ENCODE peak calls at places on chromosomes 5 and 9, in seven cellular contexts. X is activated naive CD4-positive, alpha-beta T cell; T is tibial artery; D is stimulated activated CD4-positive, alpha-beta T cell treated with anti-CD3 and anti-CD28 coated beads, Interleukin-1b, Interleukin-23, amount 100 ng/mL, for 1 hour; W is right cardiac atrium; E is tibial nerve; L is NK-92 treated with Interleukin-12 subunit alpha and Interleukin-12 subunit beta, amount 100 ng/mL, for 24 hours. J is an unnamed sample.

GRCh38 chr5:170885779-170886178 is 24.0 kb downstream of the RANBP17 start:
- DNase-seq in E (no peak), D (no peak), T (no peak), W (no peak), L (no peak), X (no peak), J (no peak)

GRCh38 chr9:14089051-14089798 is 224.7 kb downstream of the NFIB start:
- DNase-seq in L (no peak), W (no peak), D (no peak), X (no peak), T (no peak), E (no peak), J (no peak)

GRCh38 chr9:115035872-115036612 is 81.9 kb downstream of the TNC start:
- DNase-seq in L (no peak), X (no peak), D (no peak), T (no peak), E (no peak), W (no peak), J (no peak)

GRCh38 chr5:171908638-171909037 is 97.8 kb downstream of the FBXW11 start:
- DNase-seq in T (no peak), X (no peak), D (no peak), L (no peak), W (no peak), E (no peak), J (no peak)

GRCh38 chr5:37492778-37493555 is 113.8 kb downstream of the WDR70 start:
- DNase-seq in L (no peak), X (no peak), T (no peak), E (no peak), D (no peak), W (no peak), J (no peak)

GRCh38 chr5:23614422-23614821 is 107.0 kb downstream of the PRDM9 start:
- DNase-seq in W (no peak), T (no peak), D (no peak), L (no peak), X (no peak), E (no peak), J (no peak)

GRCh38 chr9:11417782-11418181 is 805.0 kb upstream of the PTPRD start:
- DNase-seq in X (no peak), W (no peak), L (no peak), D (no peak), E (no peak), T (no peak), J (no peak)

GRCh38 chr5:132655821-132656773 is 1.9 kb upstream of the IL13 start:
- DNase-seq in W (peak; percentile 54), D (no peak), L (no peak), T (no peak), E (no peak), X (no peak), J (peak; percentile 72)

GRCh38 chr9:131418143-131419028 is 24.5 kb downstream of the PRRC2B start:
- DNase-seq in T (no peak), L (no peak), D (no peak), X (no peak), W (no peak), E (no peak), J (no peak)

GRCh38 chr5:107294151-107294550 is 376.6 kb downstream of the EFNA5 start:
- DNase-seq in W (no peak), D (no peak), L (no peak), X (no peak), T (no peak), E (no peak), J (no peak)

GRCh38 chr5:101136454-101136853 is 233.4 kb upstream of the ST8SIA4 start:
- DNase-seq in D (no peak), W (no peak), X (no peak), E (no peak), T (no peak), L (no peak), J (no peak)

GRCh38 chr9:113475031-113475430 is 11.5 kb downstream of the RGS3 start:
- DNase-seq in D (no peak), E (no peak), T (no peak), L (no peak), W (no peak), X (no peak), J (peak; percentile 41)

GRCh38 chr5:95107138-95107537 is 177.8 kb downstream of the MCTP1 start:
- DNase-seq in L (no peak), E (no peak), X (no peak), D (no peak), T (no peak), W (no peak), J (no peak)

GRCh38 chr5:127650022-127650421 is 1.1 kb downstream of the CTXN3 start:
- DNase-seq in D (no peak), L (no peak), W (peak; percentile 60), T (no peak), E (no peak), X (no peak), J (no peak)

GRCh38 chr5:75524071-75524470 is 12.4 kb downstream of the POLK start:
- DNase-seq in E (no peak), X (no peak), W (no peak), T (no peak), D (no peak), L (no peak), J (no peak)

GRCh38 chr5:64827703-64828102 is 59.0 kb downstream of the CWC27 start:
- DNase-seq in L (no peak), T (no peak), X (no peak), E (no peak), W (no peak), D (no peak), J (no peak)

GRCh38 chr9:71986860-71987259 is 73.6 kb downstream of the C9orf57 start:
- DNase-seq in T (no peak), W (no peak), D (no peak), L (no peak), X (no peak), E (no peak), J (no peak)

GRCh38 chr9:68653141-68653595 is 51.9 kb upstream of the PIP5K1B start:
- DNase-seq in X (no peak), D (no peak), L (no peak), E (no peak), W (no peak), T (no peak), J (no peak)

GRCh38 chr5:176814836-176815438 is 4.6 kb downstream of the UNC5A start:
- DNase-seq in D (no peak), E (no peak), T (no peak), X (no peak), W (no peak), L (no peak), J (no peak)

GRCh38 chr5:68683632-68684035 is 410.2 kb upstream of the SLC30A5 start:
- DNase-seq in L (no peak), D (no peak), T (no peak), E (no peak), W (no peak), X (no peak), J (no peak)

GRCh38 chr5:62341783-62342475 is 35.9 kb downstream of the KIF2A start:
- DNase-seq in L (no peak), D (no peak), W (no peak), X (no peak), T (no peak), E (no peak), J (no peak)

GRCh38 chr9:21465859-21466518 is 16.1 kb downstream of the IFNE start:
- DNase-seq in W (no peak), X (no peak), L (no peak), D (no peak), T (no peak), E (no peak), J (no peak)

GRCh38 chr5:7473668-7474215 is 77.8 kb downstream of the ADCY2 start:
- DNase-seq in X (no peak), E (no peak), L (no peak), D (no peak), T (no peak), W (no peak), J (no peak)